ENCODE peak calls at places on chromosomes 13 and 19, in seven cellular contexts. X is nephron progenitor cell, N is thoracic aorta, L is AG04449, D is stomach, A is GM10248, G is transverse colon. C is an unnamed sample.

GRCh38 chr19:51127032-51127431 is 2.3 kb downstream of the SIGLEC9 start:
- DNase-seq in X (no peak), N (no peak), L (no peak), D (no peak), A (no peak), G (no peak), C (no peak)

GRCh38 chr19:45653634-45654033 is 14.4 kb upstream of the GIPR start:
- DNase-seq in X (no peak), N (no peak), L (no peak), D (no peak), A (no peak), G (no peak), C (no peak)

GRCh38 chr19:7224205-7224833 is 69.9 kb downstream of the INSR start:
- DNase-seq in X (no peak), N (no peak), L (no peak), D (peak; percentile 69), A (no peak), G (peak; percentile 70), C (no peak)

GRCh38 chr19:57807541-57807940 is 7.2 kb downstream of the ZNF552 start:
- DNase-seq in X (no peak), N (no peak), L (no peak), D (no peak), A (no peak), G (no peak), C (no peak)

GRCh38 chr19:6480843-6481415 is 658 bp downstream of the DENND1C start:
- DNase-seq in X (no peak), N (no peak), L (no peak), D (no peak), A (peak; percentile 32), G (no peak), C (peak; percentile 67)

GRCh38 chr13:91664036-91664435 is 265.6 kb downstream of the GPC5 start:
- DNase-seq in X (no peak), N (no peak), L (no peak), D (no peak), A (no peak), G (peak; percentile 12), C (no peak)

GRCh38 chr19:418761-419632 is 10.1 kb upstream of the C2CD4C start:
- DNase-seq in X (no peak), N (no peak), L (no peak), D (no peak), A (no peak), G (no peak), C (no peak)

GRCh38 chr13:83503424-83503823 is 378.9 kb downstream of the SLITRK1 start:
- DNase-seq in X (no peak), N (no peak), L (peak; percentile 14), D (no peak), A (no peak), G (no peak), C (no peak)

GRCh38 chr19:41808663-41809566 is 12.5 kb downstream of the CEACAM3 start:
- DNase-seq in X (no peak), N (no peak), L (no peak), D (peak; percentile 29), A (no peak), G (peak; percentile 30), C (no peak)

GRCh38 chr13:35475131-35475959 is 1.1 kb downstream of the MAB21L1 start:
- DNase-seq in X (peak; percentile 63), N (no peak), L (no peak), D (peak; percentile 39), A (no peak), G (peak; percentile 8), C (peak; percentile 43)

GRCh38 chr19:14502334-14503092 is 6.6 kb upstream of the GIPC1 start:
- DNase-seq in X (no peak), N (no peak), L (no peak), D (no peak), A (no peak), G (no peak), C (no peak)

DNA sequence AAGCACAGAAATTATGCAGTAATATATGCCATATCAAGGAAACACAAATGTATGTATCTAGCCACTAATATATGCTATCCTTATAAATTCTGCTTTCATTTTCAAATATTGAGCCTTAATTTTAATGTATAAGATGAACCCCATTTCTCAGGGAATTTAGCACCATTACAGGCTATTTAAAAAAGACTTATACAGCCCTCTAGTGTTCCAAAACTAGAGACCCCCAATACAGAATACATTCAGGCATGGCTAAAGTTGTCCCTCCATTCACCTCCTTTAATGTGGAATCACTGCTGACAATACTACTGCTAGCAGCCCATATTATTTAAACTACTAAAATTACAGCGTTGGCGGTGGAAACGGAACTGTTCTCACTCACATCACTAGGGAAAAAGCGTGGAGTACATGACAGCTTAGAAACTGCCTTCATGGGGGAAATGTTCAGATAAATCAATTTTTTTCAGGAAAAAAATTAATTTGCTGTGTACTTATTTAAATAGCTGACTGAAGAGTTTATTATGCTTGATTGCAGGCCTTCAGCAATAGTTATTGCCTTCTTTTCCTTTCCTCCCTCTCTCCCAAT is 541.0 kb downstream of the PCDH9 start:
- DNase-seq in X (no peak), N (no peak), L (no peak), D (no peak), A (no peak), G (no peak), C (no peak)
- TF ChIP-seq CTCF in X (peak; percentile 21), N (no peak), L (no peak), D (no peak), A (peak; percentile 13), G (no peak), C (no peak)

GRCh38 chr13:36817996-36818395 is 1.0 kb upstream of the RFXAP start:
- DNase-seq in X (no peak), N (no peak), L (no peak), D (no peak), A (no peak), G (no peak), C (no peak)

GRCh38 chr13:36814465-36814864 is 4.6 kb upstream of the RFXAP start:
- DNase-seq in X (no peak), N (no peak), L (no peak), D (no peak), A (no peak), G (no peak), C (no peak)

GRCh38 chr13:36813226-36813625 is 5.8 kb upstream of the RFXAP start:
- DNase-seq in X (no peak), N (no peak), L (no peak), D (no peak), A (no peak), G (no peak), C (no peak)

GRCh38 chr13:36818483-36819063 is 449 bp upstream of the RFXAP start:
- DNase-seq in X (no peak), N (no peak), L (no peak), D (no peak), A (no peak), G (no peak), C (no peak)

GRCh38 chr13:36815069-36815468 is 4.0 kb upstream of the RFXAP start:
- DNase-seq in X (no peak), N (no peak), L (no peak), D (no peak), A (no peak), G (no peak), C (peak; percentile 33)
- TF ChIP-seq CTCF in X (peak; percentile 13), N (no peak), L (no peak), D (no peak), A (peak; percentile 8), G (no peak), C (peak; percentile 45)

GRCh38 chr19:31110331-31110730 is 238.9 kb downstream of the TSHZ3 start:
- DNase-seq in X (peak; percentile 35), N (no peak), L (no peak), D (no peak), A (no peak), G (no peak), C (peak; percentile 28)
- TF ChIP-seq CTCF in X (peak; percentile 27), N (no peak), L (peak; percentile 54), D (no peak), A (no peak), G (no peak), C (no peak)

GRCh38 chr19:19515764-19516519 is at the start of gene NDUFA13:
- DNase-seq in X (peak; percentile 96), N (peak; percentile 65), L (peak; percentile 26), D (peak; percentile 95), A (peak; percentile 95), G (peak; percentile 95), C (peak; percentile 96)
- TF ChIP-seq CTCF in X (no peak), N (no peak), L (no peak), D (no peak), A (no peak), G (peak; percentile 32), C (no peak)

GRCh38 chr19:3302755-3303154 is 63.6 kb upstream of the NFIC start:
- DNase-seq in X (no peak), N (no peak), L (no peak), D (no peak), A (no peak), G (no peak), C (peak; percentile 23)
- TF ChIP-seq CTCF in X (no peak), N (no peak), L (no peak), D (no peak), A (no peak), G (no peak), C (no peak)

C was measured in activated CD8-positive, alpha-beta T cell treated with anti-CD3 and anti-CD28 coated beads for 36 hours.